ENCODE peak calls at places on chromosomes 7 and 10, in seven cellular contexts. I is ovary, P is neuronal stem cell, C is upper lobe of right lung, F is SJSA1, U is gastrocnemius medialis, T is adrenal gland. L is an unnamed sample.

GRCh38 chr10:119337223-119337622 is 129.9 kb downstream of the GRK5 start:
- DNase-seq in U (no peak), P (no peak), F (no peak), C (no peak), I (no peak), T (no peak), L (no peak)

GRCh38 chr7:34838329-34838728 is 180.3 kb downstream of the NPSR1 start:
- DNase-seq in C (no peak), U (no peak), F (no peak), I (no peak), P (no peak), T (no peak), L (no peak)

GRCh38 chr10:127592586-127592985 is 43.5 kb downstream of the NPS start:
- DNase-seq in T (no peak), U (no peak), F (no peak), I (no peak), P (no peak), C (no peak), L (no peak)

GRCh38 chr10:130360826-130361311 is 224.7 kb downstream of the GLRX3 start:
- DNase-seq in I (no peak), T (peak; percentile 14), P (no peak), C (no peak), F (no peak), U (no peak), L (no peak)

GRCh38 chr7:835021-835420 is 2.7 kb downstream of the SUN1 start:
- DNase-seq in I (no peak), C (no peak), F (no peak), U (no peak), P (no peak), T (no peak), L (no peak)

GRCh38 chr10:59668081-59668480 is 41.6 kb downstream of the SLC16A9 start:
- DNase-seq in I (no peak), C (no peak), F (no peak), T (no peak), U (no peak), P (no peak), L (no peak)

GRCh38 chr10:101538481-101538880 is 49.6 kb downstream of the POLL start:
- DNase-seq in U (no peak), C (no peak), T (no peak), I (no peak), P (no peak), F (no peak), L (no peak)

GRCh38 chr10:688621-689426 is 644 bp downstream of the DIP2C start:
- DNase-seq in I (no peak), P (peak; percentile 36), U (no peak), F (peak; percentile 64), C (no peak), T (peak; percentile 65), L (no peak)

GRCh38 chr7:92766461-92767003 is 69.8 kb downstream of the CDK6 start:
- DNase-seq in P (no peak), F (peak; percentile 58), T (no peak), U (no peak), I (no peak), C (no peak), L (no peak)

GRCh38 chr7:94561841-94562514 is 52.4 kb downstream of the CASD1 start:
- DNase-seq in F (peak; percentile 65), C (no peak), I (no peak), T (no peak), P (no peak), U (no peak), L (no peak)

GRCh38 chr10:23051855-23052309 is 43.5 kb upstream of the MSRB2 start:
- DNase-seq in C (no peak), U (no peak), P (no peak), I (no peak), T (no peak), F (no peak), L (no peak)

GRCh38 chr7:33671521-33672262 is 233.6 kb upstream of the BMPER start:
- DNase-seq in C (no peak), T (no peak), P (no peak), I (no peak), U (no peak), F (peak; percentile 22), L (no peak)

GRCh38 chr10:35502697-35503096 is 102.4 kb upstream of the GJD4 start:
- DNase-seq in C (no peak), F (no peak), T (no peak), P (no peak), U (no peak), I (no peak), L (no peak)

GRCh38 chr7:141631525-141631924 is 70.4 kb downstream of the DENND11 start:
- DNase-seq in I (no peak), U (no peak), F (no peak), T (no peak), P (no peak), C (no peak), L (no peak)

GRCh38 chr10:73413108-73413527 is 740 bp downstream of the ANXA7 start:
- DNase-seq in P (no peak), I (no peak), T (no peak), F (peak; percentile 64), C (no peak), U (peak; percentile 25), L (no peak)

GRCh38 chr7:881441-882234 is 5.3 kb downstream of the GET4 start:
- DNase-seq in F (no peak), C (no peak), T (no peak), I (no peak), P (no peak), U (no peak), L (no peak)

GRCh38 chr10:66805610-66806009 is 120.2 kb upstream of the LRRTM3 start:
- DNase-seq in P (no peak), I (no peak), C (no peak), T (no peak), U (no peak), F (no peak), L (no peak)

GRCh38 chr7:141698247-141699015 is 3.5 kb downstream of the DENND11 start:
- DNase-seq in T (no peak), C (no peak), I (no peak), U (no peak), P (no peak), F (no peak), L (no peak)

GRCh38 chr10:71727429-71728217 is 8.0 kb upstream of the C10orf105 start:
- DNase-seq in U (peak; percentile 40), T (peak; percentile 87), C (no peak), P (no peak), I (peak; percentile 81), F (no peak), L (no peak)
- H3K4me1 ChIP-seq in U (peaks cover 30% of the 10 kb centered on the region), T (peaks cover 26% of the 10 kb centered on the region), C (peaks cover 39% of the 10 kb centered on the region), P (peaks cover 5% of the 10 kb centered on the region), I (peaks cover 19% of the 10 kb centered on the region), F (peaks cover 11% of the 10 kb centered on the region), L (no peaks in the 10 kb centered on the region)

DNA sequence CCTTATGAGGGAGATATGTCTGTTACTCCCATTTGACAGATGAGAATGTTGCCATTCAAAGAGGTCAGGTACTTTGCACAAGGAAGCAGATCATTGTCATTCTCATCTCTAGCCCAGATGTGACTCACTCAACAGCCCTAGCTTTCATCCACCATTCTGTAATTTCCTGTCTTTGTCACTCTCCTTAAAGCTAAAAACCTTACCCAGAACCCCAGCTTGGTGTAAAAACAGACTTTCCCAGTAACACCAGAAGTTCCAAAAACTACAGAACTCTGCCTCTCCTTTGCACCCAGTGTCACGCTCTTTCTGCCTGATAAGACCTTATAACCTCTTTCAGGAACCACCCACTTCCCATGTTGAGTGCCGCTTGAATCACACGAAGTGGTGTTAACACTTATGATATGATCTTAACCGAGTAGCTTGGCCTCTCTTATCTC is 89.1 kb upstream of the SP4 start:
- DNase-seq in I (no peak), C (no peak), P (no peak), T (no peak), F (no peak), U (no peak), L (no peak)
- H3K4me1 ChIP-seq in I (no peaks in the 10 kb centered on the region), C (no peaks in the 10 kb centered on the region), P (peaks cover 6% of the 10 kb centered on the region), T (no peaks in the 10 kb centered on the region), F (no peaks in the 10 kb centered on the region), U (no peaks in the 10 kb centered on the region), L (peaks cover 1% of the 10 kb centered on the region)

GRCh38 chr7:22563621-22564241 is 63.7 kb upstream of the STEAP1B start:
- DNase-seq in C (no peak), T (no peak), I (no peak), F (no peak), U (no peak), P (no peak), L (no peak)
- H3K4me1 ChIP-seq in C (peaks cover 58% of the 10 kb centered on the region), T (peaks cover 4% of the 10 kb centered on the region), I (peaks cover 8% of the 10 kb centered on the region), F (peaks cover 62% of the 10 kb centered on the region), U (peaks cover 41% of the 10 kb centered on the region), P (peaks cover 15% of the 10 kb centered on the region), L (peaks cover 18% of the 10 kb centered on the region)

GRCh38 chr7:127390186-127390816 is 2.2 kb downstream of the ZNF800 start:
- DNase-seq in U (no peak), P (no peak), T (no peak), C (no peak), F (no peak), I (no peak), L (no peak)
- H3K4me1 ChIP-seq in U (peaks cover 33% of the 10 kb centered on the region), P (peaks cover 3% of the 10 kb centered on the region), T (peaks cover 4% of the 10 kb centered on the region), C (peaks cover 25% of the 10 kb centered on the region), F (peaks cover 12% of the 10 kb centered on the region), I (peaks cover 4% of the 10 kb centered on the region), L (peaks cover 2% of the 10 kb centered on the region)

GRCh38 chr7:150357277-150357676 is 11.3 kb upstream of the REPIN1 start:
- DNase-seq in P (no peak), I (no peak), F (no peak), C (peak; percentile 6), U (no peak), T (no peak), L (no peak)
- H3K4me1 ChIP-seq in P (peaks cover 5% of the 10 kb centered on the region), I (peaks cover 7% of the 10 kb centered on the region), F (no peaks in the 10 kb centered on the region), C (peaks cover 7% of the 10 kb centered on the region), U (peaks cover 15% of the 10 kb centered on the region), T (peaks cover 3% of the 10 kb centered on the region), L (peaks cover 4% of the 10 kb centered on the region)

GRCh38 chr10:93438796-93439253 is 43.3 kb downstream of the MYOF start:
- DNase-seq in U (no peak), F (no peak), I (no peak), T (no peak), P (no peak), C (peak; percentile 76), L (no peak)
- H3K4me1 ChIP-seq in U (peaks cover 46% of the 10 kb centered on the region), F (peaks cover 60% of the 10 kb centered on the region), I (peaks cover 20% of the 10 kb centered on the region), T (peaks cover 22% of the 10 kb centered on the region), P (peaks cover 25% of the 10 kb centered on the region), C (peaks cover 88% of the 10 kb centered on the region), L (peaks cover 12% of the 10 kb centered on the region)

GRCh38 chr7:128430207-128430606 is 20.4 kb upstream of the IMPDH1 start:
- DNase-seq in I (no peak), C (no peak), U (no peak), P (no peak), F (no peak), T (no peak), L (no peak)
- H3K4me1 ChIP-seq in I (no peaks in the 10 kb centered on the region), C (no peaks in the 10 kb centered on the region), U (peaks cover 4% of the 10 kb centered on the region), P (peaks cover 3% of the 10 kb centered on the region), F (peaks cover 43% of the 10 kb centered on the region), T (no peaks in the 10 kb centered on the region), L (peaks cover under 1% of the 10 kb centered on the region)

DNA sequence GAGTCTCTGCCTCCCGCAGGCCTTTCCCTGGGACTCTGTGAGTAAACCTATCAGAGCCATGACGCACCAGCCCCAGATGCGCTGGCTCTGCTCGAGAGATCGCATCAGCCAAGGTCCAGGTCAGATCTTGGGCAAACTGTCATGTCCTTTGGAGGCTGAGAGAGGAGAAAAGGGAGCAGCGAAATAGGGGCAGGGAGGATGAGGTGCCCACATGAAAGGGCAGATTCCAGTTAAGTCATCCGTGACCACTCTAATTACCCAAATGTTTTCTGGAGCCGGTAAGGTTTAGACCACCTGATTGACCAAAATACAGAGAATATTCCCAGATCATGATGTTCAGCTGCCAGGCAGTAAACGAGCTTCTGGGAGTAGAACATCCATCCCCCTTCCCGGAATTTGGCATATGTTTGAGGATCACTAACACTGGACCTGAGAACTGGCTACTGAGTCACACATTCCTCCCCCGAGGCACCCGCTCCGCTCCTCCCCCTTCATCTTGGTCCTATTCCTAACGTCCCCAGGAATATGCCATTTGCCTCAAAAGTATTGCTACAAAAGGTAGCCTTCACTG is 88.0 kb downstream of the FGFR2 start:
- DNase-seq in I (no peak), F (no peak), T (peak; percentile 63), U (no peak), P (no peak), C (no peak), L (no peak)
- H3K4me1 ChIP-seq in I (no peaks in the 10 kb centered on the region), F (no peaks in the 10 kb centered on the region), T (no peaks in the 10 kb centered on the region), U (no peaks in the 10 kb centered on the region), P (peaks cover 6% of the 10 kb centered on the region), C (no peaks in the 10 kb centered on the region), L (peaks cover 2% of the 10 kb centered on the region)